ENCODE peak calls at places on chromosomes 3 and 15, in ten cellular contexts. U is anterior cingulate cortex; A is NCI-H1092; J is stimulated activated CD8-positive, alpha-beta memory T cell treated with anti-CD3 and anti-CD28 coated beads, Interleukin-15, amount 100 ng/mL, for 4 hours; P is activated CD4-positive, alpha-beta T cell treated with anti-CD3 and anti-CD28 coated beads, Interleukin-2, amount 10 ng/mL, durations not matched to agents 24 days and 14 days; X is HepG2; L is activated naive CD4-positive, alpha-beta T cell treated with anti-CD3 and anti-CD28 coated beads, Interleukin-2, amount 50 U/mL, for 16 hours; W is RWPE2; Q is skeletal muscle cell; F is AG04450. E is an unnamed sample.

GRCh38 chr15:96070636-96071035 is 259.9 kb upstream of the NR2F2 start:
- DNase-seq in A (no peak), L (no peak), Q (no peak), X (no peak), F (no peak), J (no peak), P (no peak), W (no peak), U (no peak), E (no peak)

GRCh38 chr3:119637679-119638525 is 22.5 kb downstream of the POPDC2 start:
- DNase-seq in X (no peak), U (no peak), J (no peak), P (peak), Q (peak), F (peak), W (no peak), L (no peak), A (no peak), E (no peak)

GRCh38 chr3:15501126-15501525 is 20.4 kb downstream of the COLQ start:
- DNase-seq in U (no peak), P (no peak), Q (no peak), W (no peak), J (no peak), L (no peak), F (no peak), A (peak), X (no peak), E (no peak)

GRCh38 chr3:126081618-126082333 is 2.1 kb downstream of the SLC41A3 start:
- DNase-seq in Q (no peak), W (no peak), F (no peak), L (no peak), J (no peak), X (peak), U (no peak), P (peak), A (no peak), E (no peak)

GRCh38 chr15:27850961-27851636 is 248.0 kb downstream of the OCA2 start:
- DNase-seq in W (no peak), A (no peak), L (no peak), X (no peak), U (no peak), J (no peak), Q (no peak), F (no peak), P (no peak), E (no peak)

GRCh38 chr3:123732447-123732846 is 147.6 kb upstream of the HACD2 start:
- DNase-seq in Q (peak), X (peak), J (no peak), P (no peak), W (peak), A (no peak), L (no peak), F (peak), U (no peak), E (no peak)

GRCh38 chr3:182370949-182371348 is 422.4 kb upstream of the ATP11B start:
- DNase-seq in U (no peak), F (no peak), L (no peak), P (no peak), X (no peak), W (no peak), Q (peak), J (no peak), A (no peak), E (no peak)

GRCh38 chr15:52682200-52682599 is 3.0 kb upstream of the ATOSA start:
- DNase-seq in U (no peak), W (no peak), A (no peak), Q (no peak), P (no peak), F (no peak), L (no peak), J (no peak), X (no peak), E (no peak)

GRCh38 chr3:149378420-149379388 is 1.3 kb upstream of the TM4SF1 start:
- DNase-seq in U (no peak), J (no peak), Q (no peak), F (no peak), P (no peak), L (no peak), A (no peak), X (no peak), W (no peak), E (no peak)

GRCh38 chr3:129627350-129628168 is 21.1 kb upstream of the PLXND1 start:
- DNase-seq in P (peak), J (peak), F (no peak), X (peak), A (peak), L (peak), Q (peak), W (peak), U (peak), E (peak)

GRCh38 chr3:76024640-76025039 is 239.3 kb upstream of the ZNF717 start:
- DNase-seq in X (peak), P (no peak), F (no peak), J (no peak), L (no peak), Q (no peak), A (no peak), W (no peak), U (no peak), E (no peak)

GRCh38 chr3:44337253-44337652 is 1.3 kb upstream of the TCAIM start:
- DNase-seq in Q (no peak), F (no peak), U (no peak), L (no peak), X (no peak), W (no peak), P (no peak), A (no peak), J (no peak), E (no peak)

GRCh38 chr15:65772909-65773308 is 19.2 kb downstream of the DENND4A start:
- DNase-seq in J (no peak), A (no peak), P (no peak), L (no peak), Q (no peak), W (no peak), U (no peak), F (no peak), X (no peak), E (no peak)

GRCh38 chr3:189900578-189900977 is 220.1 kb downstream of the P3H2 start:
- DNase-seq in L (no peak), U (no peak), Q (no peak), W (peak), J (no peak), A (no peak), X (no peak), F (no peak), P (no peak), E (no peak)

GRCh38 chr15:78320173-78320572 is 20.0 kb upstream of the CRABP1 start:
- DNase-seq in J (no peak), A (peak), U (no peak), Q (no peak), X (no peak), F (no peak), L (no peak), P (no peak), W (no peak), E (no peak)